ENCODE peak calls at places on chromosomes 3 and 15, in five cellular contexts. L, Z, J, C and D are unnamed samples.

GRCh38 chr3:73324203-73325155 is 263.0 kb downstream of the EBLN2 start:
- DNase-seq in L (no peak), Z (no peak), J (peak; percentile 56), C (no peak), D (no peak)

GRCh38 chr3:50557106-50557505 is 10.4 kb downstream of the C3orf18 start:
- DNase-seq in L (no peak), Z (no peak), J (no peak), C (no peak), D (no peak)

GRCh38 chr15:76327191-76328105 is 9.1 kb upstream of the ISL2 start:
- DNase-seq in L (no peak), Z (no peak), J (no peak), C (no peak), D (no peak)

GRCh38 chr3:78825858-78826215 is 942.0 kb downstream of the ROBO1 start:
- DNase-seq in L (no peak), Z (no peak), J (peak; percentile 8), C (no peak), D (no peak)

GRCh38 chr3:193780810-193781472 is 187.9 kb downstream of the OPA1 start:
- DNase-seq in L (peak; percentile 74), Z (peak; percentile 81), J (peak; percentile 62), C (peak; percentile 81), D (no peak)

GRCh38 chr15:40306908-40307307 is 827 bp downstream of the PLCB2 start:
- DNase-seq in L (no peak), Z (no peak), J (no peak), C (no peak), D (no peak)

GRCh38 chr15:57444877-57445513 is 68.7 kb downstream of the CGNL1 start:
- DNase-seq in L (peak; percentile 44), Z (no peak), J (no peak), C (no peak), D (no peak)

GRCh38 chr15:32659340-32659831 is 17.9 kb downstream of the SCG5 start:
- DNase-seq in L (no peak), Z (no peak), J (no peak), C (no peak), D (no peak)

GRCh38 chr3:106261396-106261795 is 392.6 kb upstream of the CBLB start:
- DNase-seq in L (no peak), Z (no peak), J (peak; percentile 28), C (no peak), D (no peak)

GRCh38 chr15:50380089-50380488 is 25.1 kb upstream of the GABPB1 start:
- DNase-seq in L (no peak), Z (no peak), J (peak; percentile 37), C (no peak), D (no peak)

GRCh38 chr3:48372862-48373435 is 930 bp downstream of the FBXW12 start:
- DNase-seq in L (no peak), Z (no peak), J (no peak), C (peak; percentile 51), D (no peak)

GRCh38 chr3:53772562-53773329 is 73.5 kb downstream of the CHDH start:
- DNase-seq in L (no peak), Z (no peak), J (no peak), C (no peak), D (no peak)

GRCh38 chr15:64452988-64453688 is 7.2 kb upstream of the ZNF609 start:
- DNase-seq in L (peak; percentile 51), Z (peak; percentile 35), J (peak; percentile 45), C (no peak), D (no peak)

GRCh38 chr3:42820746-42821051 is 11.5 kb downstream of the ACKR2 start:
- DNase-seq in L (no peak), Z (no peak), J (no peak), C (no peak), D (no peak)

GRCh38 chr3:126056123-126056522 is 27.8 kb downstream of the SLC41A3 start:
- DNase-seq in L (no peak), Z (no peak), J (no peak), C (no peak), D (no peak)

GRCh38 chr3:151686257-151686656 is 47.5 kb upstream of the AADACL2 start:
- DNase-seq in L (no peak), Z (no peak), J (no peak), C (no peak), D (no peak)

GRCh38 chr3:71859128-71859519 is 74.2 kb upstream of the PROK2 start:
- DNase-seq in L (peak; percentile 38), Z (no peak), J (peak; percentile 6), C (peak; percentile 55), D (no peak)

GRCh38 chr3:69386535-69387385 is 872 bp upstream of the FRMD4B start:
- DNase-seq in L (no peak), Z (no peak), J (no peak), C (no peak), D (no peak)

GRCh38 chr15:34795267-34796081 is at the start of gene ACTC1:
- DNase-seq in L (peak; percentile 72), Z (peak; percentile 66), J (peak; percentile 39), C (peak; percentile 96), D (no peak)

GRCh38 chr3:170725285-170725731 is 139.4 kb upstream of the SLC7A14 start:
- DNase-seq in L (no peak), Z (no peak), J (peak; percentile 90), C (no peak), D (no peak)

GRCh38 chr3:187909871-187910270 is 164.6 kb upstream of the BCL6 start:
- DNase-seq in L (no peak), Z (no peak), J (no peak), C (no peak), D (no peak)

GRCh38 chr15:92393287-92393993 is at the start of gene ST8SIA2:
- DNase-seq in L (no peak), Z (no peak), J (peak; percentile 3), C (peak; percentile 85), D (no peak)

GRCh38 chr3:42405857-42406256 is 4.6 kb downstream of the LYZL4 start:
- DNase-seq in L (no peak), Z (no peak), J (no peak), C (no peak), D (no peak)

GRCh38 chr15:99590913-99591646 is 25.3 kb downstream of the MEF2A start:
- DNase-seq in L (no peak), Z (no peak), J (no peak), C (no peak), D (no peak)

GRCh38 chr15:99593070-99593469 is 27.3 kb downstream of the MEF2A start:
- DNase-seq in L (no peak), Z (no peak), J (no peak), C (no peak), D (no peak)

GRCh38 chr15:99586121-99586520 is 20.3 kb downstream of the MEF2A start:
- DNase-seq in L (no peak), Z (no peak), J (no peak), C (no peak), D (no peak)

GRCh38 chr15:99592135-99592845 is 26.5 kb downstream of the MEF2A start:
- DNase-seq in L (no peak), Z (no peak), J (peak; percentile 58), C (no peak), D (no peak)

GRCh38 chr15:99589801-99590200 is 24.0 kb downstream of the MEF2A start:
- DNase-seq in L (no peak), Z (no peak), J (no peak), C (no peak), D (no peak)
- H3K9me3 ChIP-seq in L (no peaks in the 10 kb centered on the region), Z (no peaks in the 10 kb centered on the region), J (no peaks in the 10 kb centered on the region), C (no peaks in the 10 kb centered on the region), D (no peaks in the 10 kb centered on the region)

GRCh38 chr3:76387000-76387399 is 601.7 kb upstream of the ZNF717 start:
- DNase-seq in L (no peak), Z (no peak), J (no peak), C (no peak), D (no peak)
- H3K9me3 ChIP-seq in L (no peaks in the 10 kb centered on the region), Z (no peaks in the 10 kb centered on the region), J (no peaks in the 10 kb centered on the region), C (no peaks in the 10 kb centered on the region), D (no peaks in the 10 kb centered on the region)

DNA sequence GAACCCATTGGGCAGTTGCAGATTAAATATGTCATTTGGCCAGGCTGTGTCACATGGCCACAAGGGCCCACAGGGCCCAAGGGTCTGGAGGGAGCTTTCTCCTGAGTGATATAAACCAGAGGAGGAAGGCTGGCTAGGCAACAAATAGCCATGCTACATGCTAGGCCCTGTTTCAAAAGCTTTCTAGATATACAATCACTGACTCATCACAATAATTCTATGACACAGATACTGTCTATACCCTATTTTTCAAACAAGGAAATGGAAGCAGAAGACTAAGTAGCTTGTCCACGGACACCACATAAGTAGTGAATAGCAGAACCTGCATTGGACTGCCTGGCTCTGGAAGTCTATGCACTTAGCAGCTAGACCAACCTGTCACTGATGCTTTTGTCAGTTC is 625.4 kb downstream of the NTRK3 start:
- DNase-seq in L (no peak), Z (no peak), J (no peak), C (no peak), D (no peak)
- H3K9me3 ChIP-seq in L (no peaks in the 10 kb centered on the region), Z (no peaks in the 10 kb centered on the region), J (no peaks in the 10 kb centered on the region), C (no peaks in the 10 kb centered on the region), D (no peaks in the 10 kb centered on the region)

DNA sequence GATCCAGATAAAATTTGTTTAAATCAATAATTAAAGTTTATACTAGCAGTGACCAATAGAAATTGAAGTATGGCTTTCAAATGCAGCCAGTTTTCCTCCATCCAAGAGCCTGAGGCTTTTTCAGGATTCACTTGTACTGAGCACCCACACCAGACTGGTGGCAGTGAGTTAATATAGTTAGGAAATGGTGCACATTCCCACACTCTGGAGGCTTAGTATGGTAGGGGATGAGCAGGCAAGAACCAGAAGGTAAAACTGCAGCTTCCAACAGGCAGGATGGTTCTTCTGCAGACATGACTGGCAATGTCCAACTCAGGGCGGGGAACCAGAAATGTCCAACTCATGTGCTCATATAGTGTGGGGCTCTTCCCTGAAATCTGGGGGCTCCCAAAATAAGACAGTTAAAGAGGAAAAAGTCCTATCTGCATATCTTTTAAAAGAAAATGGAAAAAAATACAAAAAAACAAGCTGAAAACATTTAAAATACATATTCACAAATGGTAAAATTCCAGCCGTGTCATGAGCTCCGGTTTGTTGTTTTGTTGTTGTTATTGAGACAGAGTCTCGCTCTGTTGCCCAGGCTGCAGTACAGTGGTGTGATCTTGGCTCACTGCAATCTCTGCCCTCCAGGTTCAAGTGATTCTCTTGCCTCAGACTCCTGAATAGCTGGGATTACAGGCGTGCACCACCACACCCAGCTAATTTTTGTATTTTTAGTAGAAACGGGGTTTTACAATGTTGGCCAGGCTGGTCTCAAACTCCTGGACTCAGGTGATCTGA is 18.4 kb upstream of the ZNF445 start:
- DNase-seq in L (no peak), Z (no peak), J (no peak), C (no peak), D (no peak)
- H3K9me3 ChIP-seq in L (no peaks in the 10 kb centered on the region), Z (no peaks in the 10 kb centered on the region), J (no peaks in the 10 kb centered on the region), C (no peaks in the 10 kb centered on the region), D (peaks cover 11% of the 10 kb centered on the region)